ENCODE peak calls at places on chromosomes 7 and 10, in five cellular contexts. O is WERI-Rb-1, V is GM12864, X is fibroblast of the aortic adventitia, K is colonic mucosa. Q is an unnamed sample.

GRCh38 chr7:77687747-77688144 is 8.5 kb upstream of the RSBN1L start:
- DNase-seq in K (peak; percentile 16), V (no peak), O (no peak), X (no peak), Q (no peak)

GRCh38 chr10:89213191-89213808 is 6.2 kb upstream of the CH25H start:
- DNase-seq in K (no peak), O (no peak), V (no peak), X (peak; percentile 69), Q (peak; percentile 70)

GRCh38 chr7:75611557-75612178 is 119.5 kb downstream of the SPDYE5 start:
- DNase-seq in O (no peak), V (no peak), K (no peak), X (no peak), Q (no peak)

GRCh38 chr10:77286851-77287250 is 350.8 kb downstream of the KCNMA1 start:
- DNase-seq in K (no peak), X (no peak), V (no peak), O (no peak), Q (no peak)

GRCh38 chr10:43026039-43026973 is 50.6 kb upstream of the RET start:
- DNase-seq in V (no peak), K (no peak), O (no peak), X (no peak), Q (no peak)

GRCh38 chr7:125492521-125492920 is 562.9 kb upstream of the POT1 start:
- DNase-seq in O (no peak), V (no peak), K (no peak), X (no peak), Q (no peak)

GRCh38 chr10:95728535-95728934 is 27.4 kb upstream of the ENTPD1 start:
- DNase-seq in O (no peak), K (no peak), X (peak; percentile 28), V (no peak), Q (peak; percentile 20)

GRCh38 chr10:15789793-15790525 is 70.2 kb upstream of the ITGA8 start:
- DNase-seq in V (no peak), O (no peak), K (no peak), X (peak; percentile 92), Q (peak; percentile 76)

GRCh38 chr10:78231930-78232329 is 198.3 kb downstream of the RPS24 start:
- DNase-seq in X (peak; percentile 53), K (no peak), O (no peak), V (no peak), Q (no peak)

GRCh38 chr10:72746606-72747357 is 54.8 kb downstream of the MCU start:
- DNase-seq in X (no peak), O (no peak), K (no peak), V (no peak), Q (no peak)

GRCh38 chr10:43198682-43199005 is 60.4 kb downstream of the CSGALNACT2 start:
- DNase-seq in X (no peak), O (no peak), K (no peak), V (no peak), Q (no peak)

GRCh38 chr10:36634916-36635315 is 490.5 kb upstream of the ANKRD30A start:
- DNase-seq in K (no peak), X (peak; percentile 60), O (no peak), V (no peak), Q (peak; percentile 80)

GRCh38 chr10:109838592-109839244 is 84.6 kb downstream of the XPNPEP1 start:
- DNase-seq in X (no peak), K (no peak), V (no peak), O (no peak), Q (no peak)

GRCh38 chr10:71220689-71221540 is 8.5 kb downstream of the UNC5B start:
- DNase-seq in K (no peak), O (no peak), V (no peak), X (no peak), Q (no peak)

GRCh38 chr10:122485670-122486069 is 24.3 kb downstream of the HTRA1 start:
- DNase-seq in K (no peak), O (no peak), V (no peak), X (peak; percentile 45), Q (no peak)

GRCh38 chr10:29479081-29479917 is 155.5 kb downstream of the SVIL start:
- DNase-seq in V (no peak), O (no peak), X (no peak), K (no peak), Q (peak; percentile 83)

GRCh38 chr7:83947260-83947659 is 247.3 kb downstream of the SEMA3A start:
- DNase-seq in X (no peak), V (no peak), O (peak; percentile 43), K (no peak), Q (no peak)

GRCh38 chr7:130941322-130942210 is 207.6 kb upstream of the KLF14 start:
- DNase-seq in V (no peak), X (peak; percentile 56), O (no peak), K (peak; percentile 75), Q (peak; percentile 82)

GRCh38 chr7:156668130-156668741 is 27.7 kb downstream of the RNF32 start:
- DNase-seq in K (peak; percentile 28), O (no peak), V (no peak), X (no peak), Q (no peak)

GRCh38 chr7:92916751-92917369 is 80.5 kb upstream of the CDK6 start:
- DNase-seq in V (no peak), O (peak; percentile 22), K (no peak), X (peak; percentile 60), Q (peak; percentile 64)

GRCh38 chr7:159177270-159178036 is 32.8 kb upstream of the VIPR2 start:
- DNase-seq in K (no peak), X (no peak), O (no peak), V (no peak), Q (peak; percentile 17)

GRCh38 chr7:48438196-48438595 is 266.9 kb downstream of the ABCA13 start:
- DNase-seq in K (no peak), O (no peak), V (no peak), X (no peak), Q (peak; percentile 34)

GRCh38 chr7:49635800-49636199 is 137.6 kb upstream of the VWC2 start:
- DNase-seq in O (no peak), V (no peak), X (no peak), K (no peak), Q (no peak)

GRCh38 chr10:6840093-6840763 is 260.2 kb upstream of the PRKCQ start:
- DNase-seq in X (no peak), V (no peak), O (no peak), K (no peak), Q (no peak)

GRCh38 chr10:29555746-29556481 is 78.9 kb downstream of the SVIL start:
- DNase-seq in O (no peak), X (peak; percentile 82), K (no peak), V (no peak), Q (peak; percentile 71)

GRCh38 chr10:35592421-35592820 is 12.7 kb upstream of the GJD4 start:
- DNase-seq in O (no peak), V (no peak), K (no peak), X (no peak), Q (no peak)

GRCh38 chr10:34886906-34887615 is 72.0 kb upstream of the PARD3 start:
- DNase-seq in V (no peak), X (no peak), O (no peak), K (no peak), Q (no peak)

GRCh38 chr7:81447351-81447952 is 322.4 kb downstream of the HGF start:
- DNase-seq in O (peak; percentile 30), X (peak; percentile 83), K (peak; percentile 48), V (no peak), Q (peak; percentile 70)

GRCh38 chr10:3503299-3503698 is 281.7 kb downstream of the KLF6 start:
- DNase-seq in K (no peak), O (no peak), V (no peak), X (no peak), Q (no peak)

GRCh38 chr7:26172048-26172447 is 20.1 kb downstream of the NFE2L3 start:
- DNase-seq in O (no peak), K (no peak), V (no peak), X (no peak), Q (no peak)

GRCh38 chr10:103932996-103933395 is 15.0 kb upstream of the STN1 start:
- DNase-seq in V (no peak), K (no peak), X (no peak), O (peak; percentile 23), Q (no peak)

GRCh38 chr7:90946711-90947501 is 317.3 kb upstream of the FZD1 start:
- DNase-seq in X (no peak), V (no peak), O (no peak), K (no peak), Q (no peak)

GRCh38 chr10:64574371-64574770 is 1053.2 kb downstream of the REEP3 start:
- DNase-seq in O (no peak), K (no peak), X (no peak), V (no peak), Q (no peak)

DNA sequence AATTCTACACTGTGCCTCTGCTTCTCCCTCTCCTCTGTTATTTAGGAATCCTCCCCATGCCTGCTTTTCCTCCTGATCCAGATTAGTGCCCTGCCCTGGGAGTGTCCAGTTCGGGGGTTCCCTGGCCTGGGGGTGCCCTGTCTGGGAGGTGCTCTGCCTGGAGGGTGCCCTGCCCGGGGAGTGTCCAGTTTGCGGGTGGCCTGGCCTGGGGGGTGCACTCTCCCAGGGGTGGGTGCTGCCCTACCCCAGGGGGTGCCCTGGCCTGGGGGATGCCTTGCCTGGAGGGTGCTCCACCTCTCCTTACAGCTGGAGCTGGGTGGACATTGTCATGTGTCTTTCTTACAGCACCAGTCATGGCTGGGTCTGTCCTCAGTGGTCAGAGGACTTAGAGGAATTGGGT is 20.2 kb downstream of the RAMP3 start:
- DNase-seq in V (no peak), K (no peak), X (no peak), O (no peak), Q (no peak)
- TF ChIP-seq CTCF in V (no peak), K (no peak), X (no peak), O (no peak), Q (no peak)

GRCh38 chr7:3157541-3158287 is 114.0 kb upstream of the CARD11 start:
- DNase-seq in K (no peak), X (peak; percentile 20), V (no peak), O (no peak), Q (peak; percentile 54)
- H3K4me3 ChIP-seq in K (no peak overlapping the region), X (no peak overlapping the region), V (no peak overlapping the region), O (no peak overlapping the region), Q (no peak overlapping the region)

GRCh38 chr7:43379197-43379596 is 203.7 kb upstream of the STK17A start:
- DNase-seq in O (no peak), K (no peak), V (no peak), X (no peak), Q (no peak)

GRCh38 chr7:43372656-43373355 is 210.1 kb upstream of the STK17A start:
- DNase-seq in V (no peak), K (no peak), O (no peak), X (no peak), Q (no peak)

DNA sequence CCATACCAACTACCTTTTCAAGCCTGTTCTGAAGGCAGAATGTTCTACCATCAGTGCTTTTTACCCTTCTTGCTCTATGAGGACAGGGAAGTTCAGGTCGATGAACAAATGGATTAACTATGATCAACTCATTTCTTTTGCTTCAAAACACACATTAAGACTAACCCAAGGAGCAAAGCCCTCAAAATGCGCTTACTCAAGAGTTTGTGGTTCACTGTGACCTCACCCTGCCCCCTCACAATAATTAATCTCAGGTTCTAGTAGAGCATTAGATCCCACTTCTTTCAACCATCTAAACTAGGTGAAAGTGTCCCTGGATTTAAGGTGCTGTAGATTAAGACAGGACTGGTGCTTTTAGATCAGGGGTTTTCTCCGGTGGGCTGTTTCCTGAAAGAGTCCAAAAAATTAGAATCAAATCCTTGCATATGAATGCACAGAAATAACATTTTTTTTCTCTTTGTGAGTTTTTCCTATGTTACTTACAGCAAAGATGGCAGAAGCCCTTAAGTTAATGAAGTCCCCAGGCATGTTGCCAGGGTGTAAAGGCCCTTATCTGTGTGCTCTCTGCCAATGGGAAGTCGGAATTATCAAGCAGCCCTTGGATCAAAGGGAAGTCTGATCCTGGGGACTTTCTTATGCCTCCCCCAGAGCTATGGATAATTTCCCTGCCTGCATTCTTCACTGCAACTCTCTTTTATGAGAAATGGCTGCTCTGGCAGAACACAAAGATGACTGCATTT is 205.5 kb upstream of the STK17A start:
- DNase-seq in K (no peak), O (no peak), X (peak; percentile 4), V (no peak), Q (no peak)
- TF ChIP-seq CTCF in K (no peak), O (no peak), X (no peak), V (no peak), Q (no peak)

GRCh38 chr10:81104494-81104893 is 566.8 kb downstream of the SH2D4B start:
- DNase-seq in K (no peak), V (no peak), O (no peak), X (no peak), Q (no peak)
- H3K4me3 ChIP-seq in K (no peak overlapping the region), V (no peak overlapping the region), O (no peak overlapping the region), X (no peak overlapping the region), Q (no peak overlapping the region)

Q was measured in astrocyte of the spinal cord.